ENCODE peak calls at places on chromosomes 4 and X, in eight cellular contexts. T is tibial nerve, M is A549, B is sigmoid colon, A is SK-N-SH, D is suprapubic skin, K is transverse colon, W is HepG2. E is an unnamed sample.
A peak's percentile ranks its signal among the peaks of the same experiment; 100 is the strongest.

GRCh38 chr4:109433281-109434006 is at the start of gene SEC24B:
- DNase-seq in A (peak; percentile 93), W (peak; percentile 73), D (peak; percentile 95), B (peak; percentile 92), M (peak; percentile 47), K (peak; percentile 92), T (peak; percentile 85), E (peak; percentile 88)

GRCh38 chr4:119525005-119525749 is 103.4 kb downstream of the PDE5A start:
- DNase-seq in M (no peak), T (no peak), K (no peak), B (no peak), D (no peak), A (no peak), W (peak; percentile 81), E (no peak)

GRCh38 chr4:90127706-90128345 is 632 bp downstream of the CCSER1 start:
- DNase-seq in W (no peak), A (peak; percentile 72), B (peak; percentile 54), D (no peak), K (no peak), M (no peak), T (no peak), E (peak; percentile 27)

GRCh38 chrX:103615781-103616180 is 8.0 kb downstream of the TCEAL3 start:
- DNase-seq in D (no peak), K (no peak), B (no peak), T (no peak), M (no peak), W (no peak), A (no peak), E (no peak)

GRCh38 chr4:15702941-15703403 is at the start of gene BST1:
- DNase-seq in M (peak; percentile 25), B (peak; percentile 82), A (peak; percentile 81), D (peak; percentile 88), T (peak; percentile 60), K (peak; percentile 81), W (no peak), E (peak; percentile 67)

GRCh38 chr4:2424581-2424980 is 5.8 kb downstream of the CFAP99 start:
- DNase-seq in A (no peak), D (no peak), W (no peak), M (no peak), B (no peak), T (no peak), K (no peak), E (no peak)

GRCh38 chr4:2942532-2943363 is 20.5 kb downstream of the NOP14 start:
- DNase-seq in D (peak; percentile 77), A (no peak), T (no peak), W (no peak), B (no peak), K (peak; percentile 86), M (no peak), E (peak; percentile 24)

GRCh38 chr4:120008075-120008474 is 58.6 kb downstream of the MAD2L1 start:
- DNase-seq in W (no peak), M (no peak), T (no peak), A (no peak), D (no peak), K (no peak), B (no peak), E (no peak)

GRCh38 chrX:5726246-5726645 is 502.4 kb downstream of the NLGN4X start:
- DNase-seq in B (no peak), D (no peak), A (no peak), W (no peak), K (no peak), M (no peak), T (peak; percentile 7), E (no peak)

GRCh38 chr4:92636038-92636825 is 332.5 kb downstream of the GRID2 start:
- DNase-seq in T (no peak), K (no peak), M (no peak), B (no peak), D (no peak), A (no peak), W (no peak), E (no peak)

GRCh38 chr4:67087897-67088296 is 457.4 kb downstream of the CENPC start:
- DNase-seq in B (no peak), D (no peak), K (peak; percentile 35), M (no peak), T (peak; percentile 64), W (peak; percentile 27), A (peak; percentile 10), E (no peak)

GRCh38 chr4:187380181-187380581 is 615.4 kb upstream of the ZFP42 start:
- DNase-seq in B (no peak), M (no peak), D (no peak), T (no peak), K (peak; percentile 38), W (peak; percentile 35), A (no peak), E (no peak)

GRCh38 chrX:136879001-136879667 is 1.4 kb downstream of the RBMX start:
- DNase-seq in T (no peak), W (no peak), A (no peak), D (no peak), B (no peak), M (no peak), K (no peak), E (no peak)

GRCh38 chr4:173522160-173522873 is 7.7 kb downstream of the HAND2 start:
- DNase-seq in D (peak; percentile 93), K (peak; percentile 71), B (peak; percentile 97), W (no peak), M (no peak), T (peak; percentile 73), A (peak; percentile 73), E (peak; percentile 92)
- H3K27ac ChIP-seq in D (peak overlapping the region; percentile 74), K (peak overlapping the region; percentile 91), B (peak overlapping the region; percentile 99), W (no peak overlapping the region), M (no peak overlapping the region), T (peak overlapping the region; percentile 75), A (peak overlapping the region; percentile 99), E (peak overlapping the region; percentile 69)

DNA sequence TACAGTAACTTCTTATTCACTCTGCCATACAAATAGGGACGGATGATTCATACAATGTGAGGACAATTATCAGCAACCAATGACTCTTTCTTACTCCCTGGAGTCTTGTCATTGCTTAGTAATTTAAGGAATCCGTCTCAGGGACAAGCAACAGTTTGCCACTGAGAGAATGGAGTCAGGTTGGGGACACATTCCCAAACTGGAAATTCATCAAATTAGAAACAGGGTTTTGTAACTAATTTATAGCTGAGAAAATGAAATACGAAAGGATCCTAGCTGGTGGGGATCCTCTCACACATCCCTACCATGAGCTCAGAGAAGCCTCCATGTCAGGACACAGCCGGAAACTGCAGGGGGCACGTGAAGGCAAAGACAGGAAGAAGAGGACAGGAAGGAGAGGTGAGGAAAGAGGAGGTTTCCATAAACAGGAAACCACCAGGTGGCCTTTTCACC is 50.4 kb upstream of the KDR start:
- DNase-seq in T (no peak), K (no peak), B (no peak), A (no peak), M (no peak), W (no peak), D (no peak), E (no peak)
- H3K4me3 ChIP-seq in T (no peak overlapping the region), K (no peak overlapping the region), B (no peak overlapping the region), A (no peak overlapping the region), M (no peak overlapping the region), W (no peak overlapping the region), D (no peak overlapping the region), E (no peak overlapping the region)

GRCh38 chr4:101846550-101846949 is 56.0 kb downstream of the BANK1 start:
- DNase-seq in D (no peak), M (no peak), T (no peak), W (no peak), K (no peak), A (no peak), B (no peak), E (no peak)

DNA sequence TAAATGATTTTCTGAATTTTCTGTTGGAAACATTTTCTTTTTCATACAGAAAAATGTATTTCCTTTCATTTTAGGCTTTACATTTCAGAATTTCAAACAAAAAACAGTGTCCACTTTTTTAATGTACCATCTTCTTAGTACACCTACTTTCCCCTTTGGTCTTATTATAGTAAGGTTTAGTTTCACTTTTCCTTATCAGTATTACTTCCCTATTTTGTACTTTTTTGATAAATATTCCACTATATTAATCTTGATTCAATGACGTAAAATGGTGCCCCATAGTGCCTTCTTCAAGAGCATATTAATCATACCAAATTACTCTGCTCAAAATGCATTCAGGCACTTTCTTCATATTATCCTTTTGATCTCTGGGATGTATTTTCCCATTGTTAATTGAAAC is 52.5 kb downstream of the BANK1 start:
- DNase-seq in M (no peak), K (no peak), A (no peak), D (no peak), B (no peak), W (no peak), T (no peak), E (no peak)
- TF ChIP-seq EP300 in M (no peak), K (no peak), A (no peak), D (no peak), B (no peak), W (no peak), T (no peak), E (no peak)

DNA sequence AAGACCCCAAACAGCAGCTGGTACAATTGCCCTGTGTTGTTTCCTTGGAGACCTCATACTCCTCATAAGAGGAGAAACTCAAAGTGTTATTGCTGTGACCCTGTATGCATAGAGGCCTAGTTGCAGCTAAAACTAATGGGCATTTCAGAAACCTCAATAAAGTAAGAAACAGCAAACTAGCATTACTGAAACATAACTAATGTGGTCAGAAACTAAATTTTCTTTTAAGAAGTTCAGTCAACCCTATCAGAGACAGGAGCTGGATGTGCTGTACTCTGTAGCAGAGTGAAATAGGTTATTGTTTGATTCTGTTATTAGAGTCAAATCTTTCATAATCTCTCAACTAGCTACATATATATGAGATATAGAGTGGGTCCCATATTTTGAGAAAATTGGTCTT is 257.5 kb upstream of the IRS4 start:
- DNase-seq in T (no peak), A (no peak), K (no peak), M (no peak), W (no peak), D (no peak), B (no peak), E (no peak)
- H3K27ac ChIP-seq in T (no peak overlapping the region), A (no peak overlapping the region), K (no peak overlapping the region), M (no peak overlapping the region), W (no peak overlapping the region), D (no peak overlapping the region), B (no peak overlapping the region), E (no peak overlapping the region)

GRCh38 chr4:99863804-99864203 is 30.4 kb downstream of the LAMTOR3 start:
- DNase-seq in K (no peak), B (no peak), A (no peak), W (no peak), T (no peak), D (no peak), M (no peak), E (no peak)

DNA sequence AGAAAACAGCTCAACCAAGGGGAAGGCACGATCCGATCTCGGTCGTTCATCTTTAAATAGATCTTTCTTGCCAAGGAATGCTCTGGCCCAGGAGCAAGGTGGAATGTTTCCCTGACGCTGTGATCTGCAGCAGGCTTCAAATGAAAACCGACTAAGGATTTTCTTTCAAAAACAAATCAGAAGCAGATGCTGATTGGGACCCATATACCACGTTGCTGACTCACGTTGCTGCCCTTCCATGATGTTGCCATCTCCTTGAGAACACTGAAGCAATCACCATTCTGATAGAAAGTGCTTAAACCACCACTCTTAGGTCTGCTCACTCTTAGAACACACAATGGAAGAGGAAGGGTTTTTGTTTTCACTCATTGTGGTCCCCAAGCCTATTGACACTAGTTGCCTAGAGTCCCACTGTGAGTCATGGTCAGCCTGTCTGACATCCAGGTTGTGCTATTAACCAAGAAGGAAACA is 26.1 kb downstream of the LAMTOR3 start:
- DNase-seq in W (no peak), A (no peak), K (no peak), T (no peak), M (no peak), B (no peak), D (no peak), E (no peak)
- H3K4me3 ChIP-seq in W (no peak overlapping the region), A (no peak overlapping the region), K (no peak overlapping the region), T (no peak overlapping the region), M (no peak overlapping the region), B (no peak overlapping the region), D (no peak overlapping the region), E (no peak overlapping the region)